ENCODE peak calls at places on chromosomes 11 and 22, in six cellular contexts. X is HepG2, W is GM12891, Z is GM12878, F is GM12892, Q is SK-N-SH. N is an unnamed sample.

GRCh38 chr11:65014146-65014960 is at the start of gene ARL2:
- DNase-seq in X (peak), Z (no peak), W (peak), Q (no peak), F (peak), N (peak)

GRCh38 chr22:42833104-42833503 is 24.0 kb downstream of the ARFGAP3 start:
- DNase-seq in W (no peak), F (no peak), X (no peak), Z (peak), Q (no peak), N (no peak)

GRCh38 chr11:125874556-125875124 is 12.8 kb upstream of the HYLS1 start:
- DNase-seq in F (no peak), Z (no peak), W (peak), Q (peak), X (peak), N (peak)

GRCh38 chr11:28139848-28140415 is 31.7 kb downstream of the METTL15 start:
- DNase-seq in Q (no peak), W (no peak), X (no peak), F (no peak), Z (no peak), N (no peak)

GRCh38 chr11:64566042-64566914 is 24.7 kb upstream of the SLC22A12 start:
- DNase-seq in F (no peak), Q (peak), X (peak), Z (no peak), W (no peak), N (peak)

GRCh38 chr11:64056861-64057260 is 21.1 kb downstream of the FLRT1 start:
- DNase-seq in Q (no peak), X (no peak), F (no peak), W (no peak), Z (no peak), N (no peak)

GRCh38 chr11:19673924-19674390 is 38.7 kb upstream of the NAV2 start:
- DNase-seq in Q (no peak), X (no peak), W (no peak), Z (no peak), F (no peak), N (no peak)

GRCh38 chr11:70871881-70872280 is 380.5 kb downstream of the SHANK2 start:
- DNase-seq in W (no peak), X (no peak), Z (no peak), Q (no peak), F (no peak), N (no peak)

GRCh38 chr22:46604306-46604690 is 15.9 kb upstream of the GRAMD4 start:
- DNase-seq in W (peak), F (no peak), Q (no peak), X (no peak), Z (peak), N (peak)

GRCh38 chr11:69884751-69885150 is 65.5 kb upstream of the FGF3 start:
- DNase-seq in Q (no peak), X (no peak), Z (no peak), F (no peak), W (no peak), N (no peak)

GRCh38 chr11:45473491-45473890 is 187.3 kb upstream of the SYT13 start:
- DNase-seq in X (no peak), Z (no peak), F (no peak), Q (no peak), W (no peak), N (no peak)

GRCh38 chr11:31487848-31488247 is 21.6 kb downstream of the IMMP1L start:
- DNase-seq in X (peak), Z (no peak), W (no peak), F (no peak), Q (peak), N (no peak)

GRCh38 chr11:100576044-100577021 is 110.8 kb upstream of the ARHGAP42 start:
- DNase-seq in F (no peak), X (peak), W (no peak), Z (peak), Q (peak), N (peak)

GRCh38 chr11:129143335-129143734 is 48.8 kb downstream of the ARHGAP32 start:
- DNase-seq in Z (no peak), F (no peak), X (peak), Q (no peak), W (no peak), N (no peak)

GRCh38 chr11:2534131-2534956 is 89.5 kb downstream of the KCNQ1 start:
- DNase-seq in F (no peak), X (no peak), W (no peak), Z (no peak), Q (no peak), N (no peak)

GRCh38 chr11:1502971-1503707 is 16.6 kb upstream of the MOB2 start:
- DNase-seq in F (no peak), Z (no peak), X (no peak), W (no peak), Q (peak), N (no peak)

GRCh38 chr22:49239264-49240015 is 588.2 kb downstream of the BRD1 start:
- DNase-seq in X (no peak), Z (no peak), W (no peak), F (no peak), Q (no peak), N (no peak)

GRCh38 chr11:119337581-119338317 is 2.9 kb downstream of the C1QTNF5 start:
- DNase-seq in W (no peak), F (no peak), Z (no peak), X (no peak), Q (peak), N (peak)

GRCh38 chr11:130179396-130180306 is 20.1 kb downstream of the ST14 start:
- DNase-seq in Q (no peak), X (no peak), F (no peak), Z (no peak), W (no peak), N (no peak)

GRCh38 chr11:60265373-60266214 is 14.9 kb upstream of the MS4A4A start:
- DNase-seq in X (peak), Q (peak), W (no peak), F (no peak), Z (peak), N (peak)

GRCh38 chr11:1694064-1694845 is 2.7 kb upstream of the KRTAP5-6 start:
- DNase-seq in Z (no peak), X (peak), F (peak), Q (peak), W (peak), N (peak)

GRCh38 chr11:66112640-66113098 is 42.6 kb downstream of the PACS1 start:
- DNase-seq in W (no peak), X (no peak), F (no peak), Z (no peak), Q (no peak), N (no peak)

GRCh38 chr22:41250127-41250526 is 9.4 kb upstream of the CHADL start:
- DNase-seq in F (no peak), X (no peak), W (no peak), Z (no peak), Q (no peak), N (no peak)

GRCh38 chr11:20668844-20669832 is at the start of gene NELL1:
- DNase-seq in Z (no peak), Q (peak), F (no peak), X (no peak), W (no peak), N (no peak)

GRCh38 chr22:45164217-45165123 is 745 bp downstream of the NUP50 start:
- DNase-seq in F (peak), Z (no peak), X (no peak), W (peak), Q (peak), N (peak)

GRCh38 chr11:112858289-112859023 is 102.8 kb upstream of the NCAM1 start:
- DNase-seq in Q (no peak), Z (no peak), F (no peak), X (no peak), W (no peak), N (no peak)

GRCh38 chr11:94581926-94582325 is 14.8 kb downstream of the PIWIL4 start:
- DNase-seq in X (no peak), W (peak), Z (no peak), F (no peak), Q (no peak), N (no peak)

GRCh38 chr11:102530558-102530957 is at the start of gene MMP7:
- DNase-seq in F (no peak), Q (no peak), X (no peak), W (no peak), Z (no peak), N (no peak)
- TF ChIP-seq TAF1 in F (no peak), Q (no peak), X (no peak), W (no peak), Z (no peak), N (no peak)

DNA sequence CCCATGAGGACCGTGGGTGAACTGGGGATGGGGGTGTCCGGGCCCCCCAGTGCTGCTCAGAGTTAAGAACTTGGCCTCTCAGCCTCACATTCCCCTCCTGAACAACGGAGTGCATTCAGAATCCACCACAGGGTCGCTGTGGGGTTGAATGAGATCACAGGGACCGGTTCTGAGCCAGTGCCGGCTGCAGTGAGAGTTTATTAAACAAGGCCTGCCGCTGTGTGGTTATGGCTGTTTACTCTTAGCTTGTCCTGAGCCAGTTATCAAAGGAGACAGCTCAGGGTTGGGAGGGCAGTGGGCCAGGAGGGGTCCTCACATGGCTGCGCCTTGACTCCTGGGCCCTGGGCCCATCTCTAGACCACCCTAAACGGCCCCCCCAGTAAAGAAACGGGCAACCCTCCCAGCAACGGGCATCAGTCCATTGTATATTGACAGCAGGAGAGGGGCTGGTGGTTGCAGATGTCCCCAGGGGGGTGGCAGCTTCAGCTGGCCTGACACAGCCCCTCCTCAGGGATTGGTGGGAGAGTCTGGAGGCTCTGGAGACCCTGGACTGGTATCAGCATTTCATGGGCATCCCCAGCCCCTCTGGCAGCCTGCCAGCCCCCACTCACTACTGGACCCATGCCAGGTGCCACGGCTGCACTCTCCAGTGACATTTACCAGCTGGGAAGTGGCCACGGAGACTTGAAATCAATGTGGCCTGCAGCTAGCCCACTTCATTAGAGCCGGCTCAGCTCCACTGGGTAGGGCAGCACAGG is 15.1 kb upstream of the CABP7 start:
- DNase-seq in Z (no peak), W (no peak), F (no peak), Q (peak), X (peak), N (no peak)
- TF ChIP-seq TAF1 in Z (no peak), W (no peak), F (no peak), Q (no peak), X (no peak), N (no peak)

GRCh38 chr11:131656839-131657211 is 286.4 kb downstream of the NTM start:
- DNase-seq in Z (no peak), X (no peak), F (no peak), Q (no peak), W (no peak), N (no peak)

GRCh38 chr11:131658952-131659351 is 288.5 kb downstream of the NTM start:
- DNase-seq in X (no peak), Z (no peak), W (peak), F (no peak), Q (no peak), N (no peak)

GRCh38 chr11:131658414-131658813 is 288.0 kb downstream of the NTM start:
- DNase-seq in Z (no peak), Q (no peak), W (no peak), X (no peak), F (no peak), N (no peak)

GRCh38 chr11:131654849-131655248 is 284.4 kb downstream of the NTM start:
- DNase-seq in W (no peak), F (no peak), Z (no peak), Q (no peak), X (no peak), N (no peak)

DNA sequence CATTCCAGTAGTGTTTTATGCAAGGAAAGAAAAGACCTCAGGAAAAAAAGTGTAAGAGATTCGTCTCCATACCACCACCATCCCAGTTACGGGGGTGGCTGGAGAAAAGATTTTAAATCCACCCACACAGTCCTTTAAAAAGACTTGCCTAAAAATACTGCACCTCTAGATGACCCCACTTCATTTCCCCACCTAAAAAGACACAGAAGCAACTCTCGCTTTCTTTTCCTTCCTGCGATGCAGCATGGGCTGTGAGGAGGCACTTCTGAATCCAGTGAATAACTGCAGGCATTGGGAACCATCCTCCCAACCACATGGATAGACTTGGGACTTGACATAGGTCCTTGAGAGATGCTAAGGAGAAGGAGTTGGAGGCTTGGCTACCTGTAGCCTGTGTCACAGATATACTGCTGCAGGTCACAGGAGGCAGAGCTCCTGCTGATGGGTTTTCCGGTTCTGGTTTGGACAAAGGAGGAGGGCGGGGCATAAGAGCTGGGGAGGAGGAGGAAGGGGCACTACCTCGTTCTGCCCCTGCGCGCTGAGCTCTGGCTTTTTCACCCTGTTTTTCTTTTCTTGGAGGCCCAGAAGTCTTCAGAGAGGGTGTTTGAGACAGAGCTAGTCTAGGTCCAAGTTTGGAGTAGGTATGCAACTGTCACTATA is 285.9 kb downstream of the NTM start:
- DNase-seq in Q (no peak), Z (no peak), X (no peak), F (no peak), W (no peak), N (no peak)
- TF ChIP-seq TAF1 in Q (no peak), Z (no peak), X (no peak), F (no peak), W (no peak), N (no peak)

GRCh38 chr11:55726715-55727324 is 46.4 kb upstream of the OR5D13 start:
- DNase-seq in Q (peak), W (no peak), X (no peak), Z (no peak), F (no peak), N (peak)
- TF ChIP-seq TAF1 in Q (no peak), W (no peak), X (no peak), Z (no peak), F (no peak), N (no peak)

GRCh38 chr11:117814204-117814765 is 10.3 kb downstream of the FXYD2 start:
- DNase-seq in X (no peak), W (no peak), F (no peak), Z (no peak), Q (no peak), N (no peak)

GRCh38 chr11:117814766-117815261 is 9.7 kb downstream of the FXYD2 start:
- DNase-seq in W (no peak), Q (no peak), X (peak), F (no peak), Z (peak), N (no peak)

GRCh38 chr11:117816151-117816741 is 8.3 kb downstream of the FXYD2 start:
- DNase-seq in W (no peak), X (peak), F (no peak), Z (no peak), Q (peak), N (no peak)

GRCh38 chr11:117816846-117817212 is 7.7 kb downstream of the FXYD2 start:
- DNase-seq in Z (no peak), F (no peak), Q (no peak), X (no peak), W (no peak), N (no peak)

DNA sequence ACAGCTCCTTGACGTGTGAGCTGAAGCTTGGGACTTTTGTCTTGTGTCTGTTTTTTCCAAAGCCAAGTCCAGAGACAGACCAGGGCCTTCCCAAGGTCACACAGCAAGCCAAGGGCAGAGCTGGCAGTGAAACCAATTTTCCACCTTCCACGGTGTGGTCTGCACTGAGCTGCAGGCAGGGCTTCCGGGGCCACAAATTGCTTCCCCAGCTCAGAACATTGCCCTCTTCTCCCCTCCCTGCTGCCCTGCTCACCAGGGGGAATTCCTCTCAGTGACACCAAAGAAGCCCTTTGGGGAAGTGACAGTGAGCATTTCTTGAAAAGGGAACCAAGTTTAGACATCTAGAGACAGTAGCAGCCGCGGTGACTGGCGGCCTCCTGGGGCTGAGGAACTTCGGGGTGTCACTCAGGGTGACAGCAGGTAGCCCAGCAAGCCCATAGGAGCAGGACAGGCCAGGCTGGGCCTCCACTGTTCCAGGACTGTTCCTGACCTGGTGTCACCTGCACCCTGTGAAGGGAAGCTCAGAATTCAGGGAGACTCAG is 9.2 kb downstream of the FXYD2 start:
- DNase-seq in X (no peak), Z (peak), Q (no peak), W (peak), F (peak), N (no peak)
- TF ChIP-seq TAF1 in X (no peak), Z (peak), Q (no peak), W (peak), F (peak), N (no peak)

GRCh38 chr11:10519630-10520029 is 21.4 kb downstream of the RNF141 start:
- DNase-seq in W (no peak), F (no peak), Z (no peak), Q (no peak), X (no peak), N (no peak)

GRCh38 chr11:10520562-10520961 is 20.4 kb downstream of the RNF141 start:
- DNase-seq in Q (no peak), W (no peak), Z (no peak), X (no peak), F (no peak), N (no peak)

GRCh38 chr11:10518123-10518522 is 22.9 kb downstream of the RNF141 start:
- DNase-seq in W (no peak), Z (no peak), Q (no peak), F (no peak), X (no peak), N (no peak)

GRCh38 chr11:10522276-10522675 is 18.7 kb downstream of the RNF141 start:
- DNase-seq in F (no peak), Z (no peak), W (no peak), Q (no peak), X (no peak), N (no peak)

DNA sequence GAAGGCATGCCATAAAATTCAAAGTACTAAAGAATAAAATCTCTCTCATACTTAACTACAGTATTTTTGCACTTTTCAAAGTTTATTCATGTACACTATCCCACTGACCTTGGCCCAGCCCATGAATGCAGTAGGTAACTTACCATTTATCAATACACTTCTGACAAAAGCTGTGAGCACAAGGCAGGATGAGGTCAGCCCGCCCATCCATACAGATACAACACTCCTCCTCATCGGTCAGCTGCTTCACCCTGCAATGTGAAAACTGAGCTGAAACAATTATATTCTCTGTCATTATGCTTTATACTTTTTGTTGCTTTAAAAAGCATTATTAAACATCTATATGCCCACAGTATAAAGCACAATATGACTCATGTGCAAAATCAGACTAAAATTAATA is 22.1 kb downstream of the RNF141 start:
- DNase-seq in W (no peak), Q (no peak), X (no peak), F (no peak), Z (no peak), N (no peak)
- TF ChIP-seq TAF1 in W (no peak), Q (no peak), X (no peak), F (no peak), Z (no peak), N (no peak)

DNA sequence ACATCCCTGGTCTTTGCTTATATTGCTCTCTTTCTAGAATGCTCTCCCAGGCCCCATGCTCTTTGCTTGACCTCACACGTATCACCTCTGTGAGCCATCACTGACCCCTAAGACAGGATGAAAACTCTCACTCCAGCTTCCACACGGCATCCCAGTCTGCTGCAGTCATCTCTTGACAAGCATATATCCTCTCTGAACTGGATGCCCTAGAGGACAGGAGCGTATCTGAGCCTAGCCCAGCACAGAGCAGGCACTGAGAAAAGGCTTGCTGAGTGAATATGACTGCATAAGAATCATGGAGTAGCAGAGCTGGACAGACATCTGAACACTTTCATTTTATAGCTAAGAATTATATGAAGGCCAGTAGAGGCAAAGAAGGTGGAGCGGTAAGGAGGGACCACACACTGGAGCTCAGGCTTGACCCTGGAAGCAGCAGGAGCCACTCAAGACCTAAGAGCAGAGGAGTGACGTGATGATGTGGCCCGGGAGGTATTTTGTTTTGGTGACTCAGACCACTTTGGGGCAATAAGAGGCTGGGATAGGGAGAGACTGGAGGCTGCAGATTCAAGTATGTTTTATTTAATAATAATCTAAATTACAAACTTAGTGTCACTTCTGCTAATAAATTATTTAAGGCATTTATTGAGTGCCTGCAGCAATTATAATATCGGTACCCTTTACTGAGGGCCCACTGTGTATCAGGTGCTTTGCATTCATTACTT is 42.7 kb downstream of the MAP6 start:
- DNase-seq in Z (no peak), X (no peak), Q (no peak), W (no peak), F (no peak), N (no peak)
- TF ChIP-seq TAF1 in Z (no peak), X (no peak), Q (no peak), W (no peak), F (no peak), N (no peak)